ENCODE peak calls at places on chromosomes 6 and 20, in six cellular contexts. One of them, this sample, is unnamed.

GRCh38 chr6:159267165-159267564 is 98.0 kb downstream of the FNDC1 start:
- DNase-seq in NCI-H510A treated with DMSO at 0.1 percent for 48 hours: no peak
- DNase-seq in head of caudate nucleus: no peak
- DNase-seq in activated CD4-positive, alpha-beta T cell treated with anti-CD3 and anti-CD28 coated beads for 48 hours: peak; percentile 15
- DNase-seq in Kasumi-1: peak; percentile 7
- DNase-seq in cardiac muscle cell: peak; percentile 1
- DNase-seq in this sample: no peak

GRCh38 chr6:24431045-24431451 is 28.3 kb downstream of the MRS2 start:
- DNase-seq in NCI-H510A treated with DMSO at 0.1 percent for 48 hours: peak; percentile 62
- DNase-seq in head of caudate nucleus: no peak
- DNase-seq in activated CD4-positive, alpha-beta T cell treated with anti-CD3 and anti-CD28 coated beads for 48 hours: peak; percentile 36
- DNase-seq in Kasumi-1: peak; percentile 51
- DNase-seq in cardiac muscle cell: peak; percentile 54
- DNase-seq in this sample: peak; percentile 17

GRCh38 chr20:62508641-62509051 is 32.9 kb upstream of the GATA5 start:
- DNase-seq in NCI-H510A treated with DMSO at 0.1 percent for 48 hours: no peak
- DNase-seq in head of caudate nucleus: no peak
- DNase-seq in activated CD4-positive, alpha-beta T cell treated with anti-CD3 and anti-CD28 coated beads for 48 hours: peak; percentile 34
- DNase-seq in Kasumi-1: no peak
- DNase-seq in cardiac muscle cell: no peak
- DNase-seq in this sample: no peak

GRCh38 chr20:33568378-33569289 is 78.7 kb downstream of the CBFA2T2 start:
- DNase-seq in NCI-H510A treated with DMSO at 0.1 percent for 48 hours: peak; percentile 95
- DNase-seq in head of caudate nucleus: peak; percentile 67
- DNase-seq in activated CD4-positive, alpha-beta T cell treated with anti-CD3 and anti-CD28 coated beads for 48 hours: no peak
- DNase-seq in Kasumi-1: no peak
- DNase-seq in cardiac muscle cell: peak; percentile 68
- DNase-seq in this sample: no peak

GRCh38 chr6:43990627-43991619 is 136.3 kb downstream of the MRPL14 start:
- DNase-seq in NCI-H510A treated with DMSO at 0.1 percent for 48 hours: peak; percentile 69
- DNase-seq in head of caudate nucleus: no peak
- DNase-seq in activated CD4-positive, alpha-beta T cell treated with anti-CD3 and anti-CD28 coated beads for 48 hours: no peak
- DNase-seq in Kasumi-1: no peak
- DNase-seq in cardiac muscle cell: peak; percentile 63
- DNase-seq in this sample: peak; percentile 81

GRCh38 chr20:35187584-35188190 is 15.8 kb downstream of the PROCR start:
- DNase-seq in NCI-H510A treated with DMSO at 0.1 percent for 48 hours: no peak
- DNase-seq in head of caudate nucleus: no peak
- DNase-seq in activated CD4-positive, alpha-beta T cell treated with anti-CD3 and anti-CD28 coated beads for 48 hours: no peak
- DNase-seq in Kasumi-1: no peak
- DNase-seq in cardiac muscle cell: no peak
- DNase-seq in this sample: no peak

GRCh38 chr20:2873747-2874041 is 413 bp downstream of the PTPRA start:
- DNase-seq in NCI-H510A treated with DMSO at 0.1 percent for 48 hours: no peak
- DNase-seq in head of caudate nucleus: no peak
- DNase-seq in activated CD4-positive, alpha-beta T cell treated with anti-CD3 and anti-CD28 coated beads for 48 hours: peak; percentile 70
- DNase-seq in Kasumi-1: peak; percentile 46
- DNase-seq in cardiac muscle cell: peak; percentile 87
- DNase-seq in this sample: no peak

GRCh38 chr6:90110971-90111370 is 185.7 kb downstream of the BACH2 start:
- DNase-seq in NCI-H510A treated with DMSO at 0.1 percent for 48 hours: no peak
- DNase-seq in head of caudate nucleus: no peak
- DNase-seq in activated CD4-positive, alpha-beta T cell treated with anti-CD3 and anti-CD28 coated beads for 48 hours: peak; percentile 78
- DNase-seq in Kasumi-1: no peak
- DNase-seq in cardiac muscle cell: no peak
- DNase-seq in this sample: no peak

GRCh38 chr6:36232172-36232571 is 35.6 kb downstream of the BRPF3 start:
- DNase-seq in NCI-H510A treated with DMSO at 0.1 percent for 48 hours: no peak
- DNase-seq in head of caudate nucleus: no peak
- DNase-seq in activated CD4-positive, alpha-beta T cell treated with anti-CD3 and anti-CD28 coated beads for 48 hours: no peak
- DNase-seq in Kasumi-1: no peak
- DNase-seq in cardiac muscle cell: no peak
- DNase-seq in this sample: no peak

GRCh38 chr6:13558718-13559117 is 15.7 kb upstream of the SIRT5 start:
- DNase-seq in NCI-H510A treated with DMSO at 0.1 percent for 48 hours: no peak
- DNase-seq in head of caudate nucleus: no peak
- DNase-seq in activated CD4-positive, alpha-beta T cell treated with anti-CD3 and anti-CD28 coated beads for 48 hours: no peak
- DNase-seq in Kasumi-1: no peak
- DNase-seq in cardiac muscle cell: no peak
- DNase-seq in this sample: no peak

GRCh38 chr6:142374965-142375733 is 73.3 kb downstream of the ADGRG6 start:
- DNase-seq in NCI-H510A treated with DMSO at 0.1 percent for 48 hours: no peak
- DNase-seq in head of caudate nucleus: no peak
- DNase-seq in activated CD4-positive, alpha-beta T cell treated with anti-CD3 and anti-CD28 coated beads for 48 hours: no peak
- DNase-seq in Kasumi-1: no peak
- DNase-seq in cardiac muscle cell: peak; percentile 43
- DNase-seq in this sample: no peak

GRCh38 chr6:134949927-134950326 is at the start of gene ALDH8A1:
- DNase-seq in NCI-H510A treated with DMSO at 0.1 percent for 48 hours: no peak
- DNase-seq in head of caudate nucleus: no peak
- DNase-seq in activated CD4-positive, alpha-beta T cell treated with anti-CD3 and anti-CD28 coated beads for 48 hours: no peak
- DNase-seq in Kasumi-1: no peak
- DNase-seq in cardiac muscle cell: no peak
- DNase-seq in this sample: no peak

GRCh38 chr6:48817714-48818113 is 645.3 kb downstream of the MMUT start:
- DNase-seq in NCI-H510A treated with DMSO at 0.1 percent for 48 hours: no peak
- DNase-seq in head of caudate nucleus: no peak
- DNase-seq in activated CD4-positive, alpha-beta T cell treated with anti-CD3 and anti-CD28 coated beads for 48 hours: no peak
- DNase-seq in Kasumi-1: no peak
- DNase-seq in cardiac muscle cell: no peak
- DNase-seq in this sample: no peak

GRCh38 chr20:25021336-25021735 is 28.8 kb upstream of the APMAP start:
- DNase-seq in NCI-H510A treated with DMSO at 0.1 percent for 48 hours: no peak
- DNase-seq in head of caudate nucleus: no peak
- DNase-seq in activated CD4-positive, alpha-beta T cell treated with anti-CD3 and anti-CD28 coated beads for 48 hours: no peak
- DNase-seq in Kasumi-1: no peak
- DNase-seq in cardiac muscle cell: no peak
- DNase-seq in this sample: no peak

GRCh38 chr20:21326700-21327099 is 23.6 kb downstream of the XRN2 start:
- DNase-seq in NCI-H510A treated with DMSO at 0.1 percent for 48 hours: no peak
- DNase-seq in head of caudate nucleus: no peak
- DNase-seq in activated CD4-positive, alpha-beta T cell treated with anti-CD3 and anti-CD28 coated beads for 48 hours: no peak
- DNase-seq in Kasumi-1: no peak
- DNase-seq in cardiac muscle cell: no peak
- DNase-seq in this sample: no peak

GRCh38 chr6:43495409-43495941 is 14.7 kb downstream of the LRRC73 start:
- DNase-seq in NCI-H510A treated with DMSO at 0.1 percent for 48 hours: no peak
- DNase-seq in head of caudate nucleus: no peak
- DNase-seq in activated CD4-positive, alpha-beta T cell treated with anti-CD3 and anti-CD28 coated beads for 48 hours: no peak
- DNase-seq in Kasumi-1: no peak
- DNase-seq in cardiac muscle cell: no peak
- DNase-seq in this sample: no peak

GRCh38 chr6:142867355-142867801 is 77.6 kb downstream of the HIVEP2 start:
- DNase-seq in NCI-H510A treated with DMSO at 0.1 percent for 48 hours: no peak
- DNase-seq in head of caudate nucleus: no peak
- DNase-seq in activated CD4-positive, alpha-beta T cell treated with anti-CD3 and anti-CD28 coated beads for 48 hours: no peak
- DNase-seq in Kasumi-1: no peak
- DNase-seq in cardiac muscle cell: no peak
- DNase-seq in this sample: no peak

GRCh38 chr20:24934101-24934661 is 14.9 kb upstream of the CST7 start:
- DNase-seq in NCI-H510A treated with DMSO at 0.1 percent for 48 hours: no peak
- DNase-seq in head of caudate nucleus: no peak
- DNase-seq in activated CD4-positive, alpha-beta T cell treated with anti-CD3 and anti-CD28 coated beads for 48 hours: no peak
- DNase-seq in Kasumi-1: no peak
- DNase-seq in cardiac muscle cell: no peak
- DNase-seq in this sample: no peak

GRCh38 chr6:19643287-19643686 is 193.9 kb upstream of the ID4 start:
- DNase-seq in NCI-H510A treated with DMSO at 0.1 percent for 48 hours: no peak
- DNase-seq in head of caudate nucleus: no peak
- DNase-seq in activated CD4-positive, alpha-beta T cell treated with anti-CD3 and anti-CD28 coated beads for 48 hours: no peak
- DNase-seq in Kasumi-1: no peak
- DNase-seq in cardiac muscle cell: no peak
- DNase-seq in this sample: no peak

GRCh38 chr20:57389695-57390603 is 1.2 kb upstream of the RBM38 start:
- DNase-seq in NCI-H510A treated with DMSO at 0.1 percent for 48 hours: no peak
- DNase-seq in head of caudate nucleus: peak; percentile 2
- DNase-seq in activated CD4-positive, alpha-beta T cell treated with anti-CD3 and anti-CD28 coated beads for 48 hours: peak; percentile 81
- DNase-seq in Kasumi-1: peak; percentile 36
- DNase-seq in cardiac muscle cell: no peak
- DNase-seq in this sample: no peak

GRCh38 chr6:54771968-54772367 is 74.6 kb upstream of the FAM83B start:
- DNase-seq in NCI-H510A treated with DMSO at 0.1 percent for 48 hours: no peak
- DNase-seq in head of caudate nucleus: no peak
- DNase-seq in activated CD4-positive, alpha-beta T cell treated with anti-CD3 and anti-CD28 coated beads for 48 hours: no peak
- DNase-seq in Kasumi-1: no peak
- DNase-seq in cardiac muscle cell: no peak
- DNase-seq in this sample: no peak

GRCh38 chr6:137579612-137580011 is 85.4 kb upstream of the OLIG3 start:
- DNase-seq in NCI-H510A treated with DMSO at 0.1 percent for 48 hours: no peak
- DNase-seq in head of caudate nucleus: no peak
- DNase-seq in activated CD4-positive, alpha-beta T cell treated with anti-CD3 and anti-CD28 coated beads for 48 hours: no peak
- DNase-seq in Kasumi-1: no peak
- DNase-seq in cardiac muscle cell: peak; percentile 3
- DNase-seq in this sample: no peak

GRCh38 chr6:118668761-118669411 is 17.5 kb upstream of the CEP85L start:
- DNase-seq in NCI-H510A treated with DMSO at 0.1 percent for 48 hours: no peak
- DNase-seq in head of caudate nucleus: no peak
- DNase-seq in activated CD4-positive, alpha-beta T cell treated with anti-CD3 and anti-CD28 coated beads for 48 hours: no peak
- DNase-seq in Kasumi-1: no peak
- DNase-seq in cardiac muscle cell: no peak
- DNase-seq in this sample: peak; percentile 26

GRCh38 chr6:5223309-5223708 is 37.4 kb downstream of the LYRM4 start:
- DNase-seq in NCI-H510A treated with DMSO at 0.1 percent for 48 hours: no peak
- DNase-seq in head of caudate nucleus: no peak
- DNase-seq in activated CD4-positive, alpha-beta T cell treated with anti-CD3 and anti-CD28 coated beads for 48 hours: no peak
- DNase-seq in Kasumi-1: no peak
- DNase-seq in cardiac muscle cell: peak; percentile 30
- DNase-seq in this sample: no peak

GRCh38 chr6:152259234-152259633 is 377.9 kb downstream of the SYNE1 start:
- DNase-seq in NCI-H510A treated with DMSO at 0.1 percent for 48 hours: no peak
- DNase-seq in head of caudate nucleus: no peak
- DNase-seq in activated CD4-positive, alpha-beta T cell treated with anti-CD3 and anti-CD28 coated beads for 48 hours: no peak
- DNase-seq in Kasumi-1: no peak
- DNase-seq in cardiac muscle cell: no peak
- DNase-seq in this sample: no peak

GRCh38 chr6:89574860-89575561 is 63.5 kb downstream of the LYRM2 start:
- DNase-seq in NCI-H510A treated with DMSO at 0.1 percent for 48 hours: no peak
- DNase-seq in head of caudate nucleus: no peak
- DNase-seq in activated CD4-positive, alpha-beta T cell treated with anti-CD3 and anti-CD28 coated beads for 48 hours: no peak
- DNase-seq in Kasumi-1: no peak
- DNase-seq in cardiac muscle cell: no peak
- DNase-seq in this sample: no peak

GRCh38 chr6:144346719-144347446 is 61.7 kb downstream of the UTRN start:
- DNase-seq in NCI-H510A treated with DMSO at 0.1 percent for 48 hours: no peak
- DNase-seq in head of caudate nucleus: no peak
- DNase-seq in activated CD4-positive, alpha-beta T cell treated with anti-CD3 and anti-CD28 coated beads for 48 hours: no peak
- DNase-seq in Kasumi-1: peak; percentile 69
- DNase-seq in cardiac muscle cell: no peak
- DNase-seq in this sample: peak; percentile 28

GRCh38 chr6:13763740-13764381 is 50.5 kb downstream of the MCUR1 start:
- DNase-seq in NCI-H510A treated with DMSO at 0.1 percent for 48 hours: no peak
- DNase-seq in head of caudate nucleus: no peak
- DNase-seq in activated CD4-positive, alpha-beta T cell treated with anti-CD3 and anti-CD28 coated beads for 48 hours: peak; percentile 56
- DNase-seq in Kasumi-1: no peak
- DNase-seq in cardiac muscle cell: no peak
- DNase-seq in this sample: no peak

GRCh38 chr6:27867051-27867940 is 44.9 kb downstream of the OR2B2 start:
- DNase-seq in NCI-H510A treated with DMSO at 0.1 percent for 48 hours: no peak
- DNase-seq in head of caudate nucleus: no peak
- DNase-seq in activated CD4-positive, alpha-beta T cell treated with anti-CD3 and anti-CD28 coated beads for 48 hours: peak; percentile 91
- DNase-seq in Kasumi-1: peak; percentile 80
- DNase-seq in cardiac muscle cell: peak; percentile 81
- DNase-seq in this sample: peak; percentile 58

GRCh38 chr20:54497931-54498718 is 22.7 kb downstream of the DOK5 start:
- DNase-seq in NCI-H510A treated with DMSO at 0.1 percent for 48 hours: no peak
- DNase-seq in head of caudate nucleus: no peak
- DNase-seq in activated CD4-positive, alpha-beta T cell treated with anti-CD3 and anti-CD28 coated beads for 48 hours: no peak
- DNase-seq in Kasumi-1: no peak
- DNase-seq in cardiac muscle cell: no peak
- DNase-seq in this sample: no peak

GRCh38 chr20:20220137-20220536 is 147.8 kb upstream of the INSM1 start:
- DNase-seq in NCI-H510A treated with DMSO at 0.1 percent for 48 hours: no peak
- DNase-seq in head of caudate nucleus: no peak
- DNase-seq in activated CD4-positive, alpha-beta T cell treated with anti-CD3 and anti-CD28 coated beads for 48 hours: no peak
- DNase-seq in Kasumi-1: no peak
- DNase-seq in cardiac muscle cell: no peak
- DNase-seq in this sample: no peak

GRCh38 chr20:19012671-19013070 is 199.1 kb downstream of the SCP2D1 start:
- DNase-seq in NCI-H510A treated with DMSO at 0.1 percent for 48 hours: no peak
- DNase-seq in head of caudate nucleus: no peak
- DNase-seq in activated CD4-positive, alpha-beta T cell treated with anti-CD3 and anti-CD28 coated beads for 48 hours: no peak
- DNase-seq in Kasumi-1: no peak
- DNase-seq in cardiac muscle cell: no peak
- DNase-seq in this sample: no peak

GRCh38 chr20:1382670-1383069 is 10.2 kb downstream of the FKBP1A start:
- DNase-seq in NCI-H510A treated with DMSO at 0.1 percent for 48 hours: no peak
- DNase-seq in head of caudate nucleus: no peak
- DNase-seq in activated CD4-positive, alpha-beta T cell treated with anti-CD3 and anti-CD28 coated beads for 48 hours: no peak
- DNase-seq in Kasumi-1: no peak
- DNase-seq in cardiac muscle cell: no peak
- DNase-seq in this sample: no peak

GRCh38 chr20:53888951-53889350 is 181.4 kb downstream of the BCAS1 start:
- DNase-seq in NCI-H510A treated with DMSO at 0.1 percent for 48 hours: no peak
- DNase-seq in head of caudate nucleus: no peak
- DNase-seq in activated CD4-positive, alpha-beta T cell treated with anti-CD3 and anti-CD28 coated beads for 48 hours: no peak
- DNase-seq in Kasumi-1: no peak
- DNase-seq in cardiac muscle cell: no peak
- DNase-seq in this sample: no peak

This sample was measured in smooth muscle cell of the brain vasculature.